ENCODE peak calls at places on chromosomes 16 and 17, in six cellular contexts. Z, I, Q, R, K and H are unnamed samples.

GRCh38 chr16:4695473-4696171 is 2.3 kb downstream of the NUDT16L1 start:
- DNase-seq in Z (no peak), I (no peak), Q (no peak), R (no peak), K (no peak), H (no peak)

GRCh38 chr17:82235056-82235774 is 6.4 kb downstream of the SLC16A3 start:
- DNase-seq in Z (no peak), I (peak), Q (no peak), R (no peak), K (no peak), H (no peak)

GRCh38 chr17:65097110-65097509 is 40.1 kb upstream of the RGS9 start:
- DNase-seq in Z (no peak), I (no peak), Q (no peak), R (no peak), K (no peak), H (no peak)

GRCh38 chr16:17034477-17035252 is 436.1 kb downstream of the XYLT1 start:
- DNase-seq in Z (no peak), I (no peak), Q (no peak), R (no peak), K (no peak), H (no peak)

GRCh38 chr17:13545941-13546340 is 55.8 kb downstream of the HS3ST3A1 start:
- DNase-seq in Z (no peak), I (no peak), Q (no peak), R (no peak), K (no peak), H (no peak)

GRCh38 chr17:78383725-78384471 is 5.4 kb downstream of the PGS1 start:
- DNase-seq in Z (no peak), I (peak), Q (no peak), R (peak), K (no peak), H (no peak)

GRCh38 chr17:82693168-82693867 is 5.2 kb downstream of the RAB40B start:
- DNase-seq in Z (no peak), I (no peak), Q (no peak), R (no peak), K (no peak), H (no peak)

GRCh38 chr17:51992864-51993413 is 165.6 kb downstream of the CA10 start:
- DNase-seq in Z (no peak), I (no peak), Q (no peak), R (no peak), K (no peak), H (no peak)

GRCh38 chr17:50428831-50429424 is 2.9 kb downstream of the ACSF2 start:
- DNase-seq in Z (no peak), I (no peak), Q (no peak), R (no peak), K (no peak), H (no peak)

GRCh38 chr17:42347198-42347597 is 41.0 kb downstream of the STAT3 start:
- DNase-seq in Z (no peak), I (peak), Q (no peak), R (peak), K (no peak), H (no peak)

GRCh38 chr17:2101448-2102257 is 46.8 kb downstream of the HIC1 start:
- DNase-seq in Z (no peak), I (peak), Q (no peak), R (no peak), K (no peak), H (no peak)

GRCh38 chr17:9668532-9668931 is 23.2 kb downstream of the USP43 start:
- DNase-seq in Z (no peak), I (no peak), Q (no peak), R (no peak), K (no peak), H (no peak)